ENCODE peak calls at places on chromosome 5, in ten cellular contexts. M is astrocyte, W is neural progenitor cell, G is brain microvascular endothelial cell, H is GM23338, J is tibial artery, X is body of pancreas, B is HCT116, C is cardiac fibroblast, Q is breast epithelium. F is an unnamed sample.

GRCh38 chr5:26622947-26623346 is 415.4 kb downstream of the CDH9 start:
- DNase-seq in M (no peak), W (no peak), G (no peak), H (no peak), J (no peak), X (no peak), B (no peak), C (no peak), Q (no peak), F (no peak)

GRCh38 chr5:140298183-140298601 is 4.7 kb downstream of the PFDN1 start:
- DNase-seq in M (peak; percentile 94), W (no peak), G (peak; percentile 53), H (peak; percentile 15), J (no peak), X (no peak), B (no peak), C (peak; percentile 84), Q (no peak), F (peak; percentile 72)

GRCh38 chr5:139651863-139652787 is 4.0 kb downstream of the CXXC5 start:
- DNase-seq in M (peak; percentile 94), W (peak; percentile 90), G (peak; percentile 90), H (peak; percentile 90), J (peak; percentile 90), X (peak; percentile 82), B (no peak), C (peak; percentile 90), Q (no peak), F (peak; percentile 91)

GRCh38 chr5:51378778-51379652 is 4.2 kb upstream of the ISL1 start:
- DNase-seq in M (peak; percentile 4), W (peak; percentile 66), G (no peak), H (peak; percentile 86), J (no peak), X (no peak), B (no peak), C (no peak), Q (no peak), F (no peak)

GRCh38 chr5:157665467-157666085 is 5.8 kb upstream of the C5orf52 start:
- DNase-seq in M (peak; percentile 80), W (no peak), G (peak; percentile 79), H (no peak), J (no peak), X (no peak), B (peak; percentile 18), C (peak; percentile 90), Q (no peak), F (peak; percentile 79)

GRCh38 chr5:110517396-110517795 is 209.1 kb downstream of the TMEM232 start:
- DNase-seq in M (no peak), W (peak; percentile 64), G (no peak), H (peak; percentile 37), J (no peak), X (no peak), B (no peak), C (no peak), Q (no peak), F (no peak)

GRCh38 chr5:156680845-156681244 is 169.2 kb upstream of the PPP1R2B start:
- DNase-seq in M (no peak), W (no peak), G (no peak), H (no peak), J (no peak), X (no peak), B (no peak), C (no peak), Q (no peak), F (no peak)

GRCh38 chr5:81014348-81014747 is 54.2 kb downstream of the RASGRF2 start:
- DNase-seq in M (peak; percentile 20), W (no peak), G (no peak), H (no peak), J (no peak), X (no peak), B (no peak), C (peak; percentile 22), Q (no peak), F (no peak)

GRCh38 chr5:98771389-98772109 is 1.9 kb upstream of the RGMB start:
- DNase-seq in M (peak; percentile 76), W (peak; percentile 87), G (peak; percentile 90), H (peak; percentile 91), J (peak; percentile 66), X (peak; percentile 69), B (peak; percentile 84), C (peak; percentile 97), Q (no peak), F (no peak)

GRCh38 chr5:176547811-176548210 is 1.3 kb upstream of the CDHR2 start:
- DNase-seq in M (no peak), W (no peak), G (no peak), H (no peak), J (no peak), X (no peak), B (no peak), C (peak; percentile 55), Q (no peak), F (no peak)

GRCh38 chr5:151742870-151743294 is 15.5 kb downstream of the ATOX1 start:
- DNase-seq in M (peak; percentile 51), W (peak; percentile 81), G (peak; percentile 67), H (peak; percentile 89), J (peak; percentile 51), X (peak; percentile 17), B (peak; percentile 56), C (peak; percentile 84), Q (no peak), F (no peak)

GRCh38 chr5:166117062-166117743 is 2174.2 kb upstream of the WWC1 start:
- DNase-seq in M (no peak), W (no peak), G (no peak), H (no peak), J (no peak), X (no peak), B (no peak), C (no peak), Q (no peak), F (no peak)

GRCh38 chr5:26932238-26932637 is 106.1 kb downstream of the CDH9 start:
- DNase-seq in M (no peak), W (no peak), G (no peak), H (no peak), J (no peak), X (no peak), B (no peak), C (no peak), Q (no peak), F (no peak)

GRCh38 chr5:160293386-160293785 is 19.0 kb downstream of the CCNJL start:
- DNase-seq in M (no peak), W (no peak), G (no peak), H (no peak), J (no peak), X (no peak), B (no peak), C (no peak), Q (no peak), F (no peak)
- H3K4me3 ChIP-seq in M (no peak overlapping the region), W (no peak overlapping the region), G (no peak overlapping the region), H (no peak overlapping the region), J (no peak overlapping the region), X (no peak overlapping the region), B (no peak overlapping the region), C (no peak overlapping the region), Q (no peak overlapping the region), F (no peak overlapping the region)

GRCh38 chr5:23506329-23507236 is 826 bp upstream of the PRDM9 start:
- DNase-seq in M (no peak), W (peak; percentile 67), G (no peak), H (peak; percentile 86), J (no peak), X (no peak), B (no peak), C (peak; percentile 16), Q (no peak), F (no peak)
- TF ChIP-seq CTCF in M (no peak), W (peak; percentile 50), G (no peak), H (peak; percentile 72), J (no peak), X (no peak), B (no peak), C (no peak), Q (no peak), F (peak; percentile 23)

GRCh38 chr5:133967124-133967523 is 1.3 kb downstream of the C5orf15 start:
- DNase-seq in M (no peak), W (peak; percentile 9), G (no peak), H (no peak), J (no peak), X (no peak), B (no peak), C (peak; percentile 40), Q (no peak), F (no peak)

GRCh38 chr5:133967715-133968056 is 739 bp downstream of the C5orf15 start:
- DNase-seq in M (no peak), W (peak; percentile 31), G (no peak), H (peak; percentile 47), J (no peak), X (no peak), B (no peak), C (peak; percentile 33), Q (no peak), F (no peak)

GRCh38 chr5:133968057-133968993 is at the start of gene C5orf15:
- DNase-seq in M (peak; percentile 98), W (peak; percentile 97), G (peak; percentile 97), H (peak; percentile 99), J (peak; percentile 98), X (peak; percentile 95), B (peak; percentile 96), C (peak; percentile 98), Q (peak; percentile 92), F (peak; percentile 91)

GRCh38 chr5:133970325-133970671 is 1.9 kb upstream of the C5orf15 start:
- DNase-seq in M (no peak), W (no peak), G (no peak), H (no peak), J (no peak), X (no peak), B (no peak), C (no peak), Q (no peak), F (no peak)

GRCh38 chr5:133969654-133970324 is 1.4 kb upstream of the C5orf15 start:
- DNase-seq in M (no peak), W (no peak), G (no peak), H (no peak), J (no peak), X (no peak), B (no peak), C (peak; percentile 45), Q (no peak), F (peak; percentile 52)
- H3K4me3 ChIP-seq in M (no peak overlapping the region), W (no peak overlapping the region), G (no peak overlapping the region), H (no peak overlapping the region), J (no peak overlapping the region), X (no peak overlapping the region), B (peak overlapping the region; percentile 99), C (no peak overlapping the region), Q (no peak overlapping the region), F (no peak overlapping the region)

DNA sequence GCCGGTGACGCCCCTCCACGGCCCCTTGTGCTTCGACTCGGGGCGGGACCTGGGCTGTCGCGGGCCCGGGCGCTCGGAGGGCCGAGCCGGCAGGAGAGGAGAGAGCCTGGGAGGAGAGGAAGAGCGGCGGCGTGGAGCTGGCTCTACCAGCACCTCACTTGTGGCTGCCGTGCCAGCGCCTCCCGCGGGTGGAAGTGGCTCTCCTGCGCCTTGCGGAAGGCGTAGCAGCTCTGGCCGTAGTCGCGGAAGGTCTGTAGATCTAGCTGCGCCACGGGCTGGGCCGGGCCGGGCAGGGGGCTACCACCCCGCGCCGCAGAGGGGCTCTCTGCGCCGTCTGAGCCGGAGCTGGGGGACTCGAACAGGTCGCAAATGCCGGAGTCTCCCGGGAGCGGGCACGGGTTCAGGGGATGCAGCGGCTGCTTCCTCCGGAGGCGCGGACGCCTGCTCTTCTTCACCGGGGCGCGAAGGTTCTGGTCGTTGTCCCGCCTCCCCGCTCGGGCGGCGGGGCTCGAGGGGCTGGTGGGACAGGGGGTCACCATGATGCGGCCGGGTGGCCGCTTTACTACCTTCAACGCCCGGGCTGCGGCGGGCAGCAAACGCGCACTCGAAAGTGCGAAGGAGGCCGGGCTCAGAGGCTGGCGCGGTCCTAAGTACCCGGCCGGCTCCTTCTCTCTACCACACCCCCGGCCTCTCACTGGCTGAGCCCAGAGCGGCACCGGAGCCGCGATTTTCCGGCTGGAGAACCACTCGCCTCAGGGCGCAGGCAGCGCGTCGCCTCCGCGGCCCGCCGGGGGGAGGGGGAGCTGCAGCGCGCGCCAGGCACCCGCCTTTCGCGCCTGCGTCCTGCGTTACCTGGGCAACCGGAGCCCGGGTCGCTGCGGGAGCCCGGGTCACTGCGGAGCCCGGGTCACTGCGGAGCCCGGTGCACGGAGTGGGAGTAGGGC is at the start of gene CCNO:
- DNase-seq in M (peak; percentile 62), W (peak; percentile 96), G (peak; percentile 44), H (peak; percentile 93), J (peak; percentile 71), X (peak; percentile 89), B (peak; percentile 70), C (peak; percentile 69), Q (no peak), F (no peak)
- TF ChIP-seq CTCF in M (no peak), W (no peak), G (no peak), H (no peak), J (no peak), X (no peak), B (no peak), C (no peak), Q (no peak), F (no peak)

F was measured in kidney epithelial cell.